ENCODE peak calls at places on chromosomes 3 and 15, in eight cellular contexts. U is smooth muscle cell of the brain vasculature, P is keratinocyte, W is Caki2, S is GM23248, J is HFF-Myc, I is psoas muscle, T is DMS 273 treated with DMSO at 0.1 percent for 48 hours. E is an unnamed sample.

GRCh38 chr3:128353991-128354687 is 112.6 kb downstream of the DNAJB8 start:
- DNase-seq in U (no peak), P (no peak), W (no peak), S (no peak), J (no peak), I (no peak), T (no peak), E (peak)

GRCh38 chr3:126101521-126101982 is 17.6 kb upstream of the SLC41A3 start:
- DNase-seq in U (no peak), P (no peak), W (no peak), S (no peak), J (no peak), I (no peak), T (no peak), E (no peak)

GRCh38 chr15:64883097-64883581 is 28.6 kb upstream of the ANKDD1A start:
- DNase-seq in U (no peak), P (peak), W (no peak), S (peak), J (no peak), I (no peak), T (no peak), E (no peak)

GRCh38 chr3:126655887-126656286 is 963 bp upstream of the TXNRD3 start:
- DNase-seq in U (no peak), P (no peak), W (no peak), S (no peak), J (no peak), I (no peak), T (no peak), E (no peak)

GRCh38 chr15:96037584-96037983 is 292.9 kb upstream of the NR2F2 start:
- DNase-seq in U (no peak), P (no peak), W (no peak), S (no peak), J (no peak), I (no peak), T (no peak), E (no peak)

GRCh38 chr3:118938183-118938961 is 96.3 kb downstream of the IGSF11 start:
- DNase-seq in U (no peak), P (no peak), W (peak), S (no peak), J (no peak), I (no peak), T (no peak), E (no peak)

GRCh38 chr3:11238057-11238456 is 34.1 kb upstream of the ATG7 start:
- DNase-seq in U (no peak), P (no peak), W (peak), S (peak), J (peak), I (no peak), T (no peak), E (no peak)

GRCh38 chr15:56251315-56252091 is 7.8 kb upstream of the RFX7 start:
- DNase-seq in U (no peak), P (no peak), W (no peak), S (no peak), J (no peak), I (no peak), T (no peak), E (no peak)

GRCh38 chr15:72086010-72086697 is 31.8 kb downstream of the MYO9A start:
- DNase-seq in U (no peak), P (no peak), W (no peak), S (no peak), J (no peak), I (no peak), T (no peak), E (no peak)

GRCh38 chr15:85788796-85789495 is 5.8 kb downstream of the KLHL25 start:
- DNase-seq in U (no peak), P (no peak), W (no peak), S (no peak), J (no peak), I (no peak), T (no peak), E (no peak)

GRCh38 chr3:32816439-32817194 is 1.2 kb upstream of the TRIM71 start:
- DNase-seq in U (no peak), P (no peak), W (no peak), S (peak), J (no peak), I (no peak), T (no peak), E (no peak)

GRCh38 chr3:161372321-161373260 is 1.3 kb upstream of the SPTSSB start:
- DNase-seq in U (no peak), P (no peak), W (peak), S (peak), J (no peak), I (no peak), T (peak), E (no peak)

GRCh38 chr3:113663761-113664160 is 32.7 kb downstream of the USF3 start:
- DNase-seq in U (no peak), P (no peak), W (no peak), S (no peak), J (no peak), I (no peak), T (no peak), E (no peak)

GRCh38 chr3:157542711-157543485 is 39.7 kb upstream of the VEPH1 start:
- DNase-seq in U (no peak), P (no peak), W (peak), S (peak), J (no peak), I (peak), T (no peak), E (no peak)

GRCh38 chr3:60742606-60743145 is 508.6 kb downstream of the FHIT start:
- DNase-seq in U (peak), P (no peak), W (peak), S (peak), J (peak), I (peak), T (no peak), E (peak)